ENCODE peak calls at places on chromosomes 5 and 9, in seven cellular contexts. One of them, this sample, is unnamed.

GRCh38 chr5:93902288-93902687 is 160.9 kb upstream of the POU5F2 start:
- DNase-seq in dorsolateral prefrontal cortex: no peak
- DNase-seq in AG04449: no peak
- DNase-seq in WERI-Rb-1: no peak
- DNase-seq in AG04450: no peak
- DNase-seq in CD8-positive, alpha-beta T cell: no peak
- DNase-seq in neural progenitor cell: no peak
- DNase-seq in this sample: no peak

GRCh38 chr5:80508844-80509243 is 20.9 kb downstream of the FAM151B start:
- DNase-seq in WERI-Rb-1: no peak
- DNase-seq in neural progenitor cell: no peak
- DNase-seq in dorsolateral prefrontal cortex: no peak
- DNase-seq in AG04449: no peak
- DNase-seq in CD8-positive, alpha-beta T cell: no peak
- DNase-seq in AG04450: no peak
- DNase-seq in this sample: no peak

GRCh38 chr9:107542401-107542800 is 52.8 kb upstream of the KLF4 start:
- DNase-seq in CD8-positive, alpha-beta T cell: no peak
- DNase-seq in dorsolateral prefrontal cortex: no peak
- DNase-seq in AG04450: no peak
- DNase-seq in WERI-Rb-1: no peak
- DNase-seq in neural progenitor cell: no peak
- DNase-seq in AG04449: no peak
- DNase-seq in this sample: no peak

GRCh38 chr9:127837346-127837745 is 17.1 kb downstream of the ENG start:
- DNase-seq in dorsolateral prefrontal cortex: no peak
- DNase-seq in AG04449: no peak
- DNase-seq in CD8-positive, alpha-beta T cell: no peak
- DNase-seq in AG04450: no peak
- DNase-seq in WERI-Rb-1: no peak
- DNase-seq in neural progenitor cell: no peak
- DNase-seq in this sample: no peak

GRCh38 chr5:995318-995717 is 13.3 kb upstream of the NKD2 start:
- DNase-seq in AG04450: no peak
- DNase-seq in CD8-positive, alpha-beta T cell: no peak
- DNase-seq in dorsolateral prefrontal cortex: peak
- DNase-seq in AG04449: no peak
- DNase-seq in neural progenitor cell: no peak
- DNase-seq in WERI-Rb-1: peak
- DNase-seq in this sample: peak

GRCh38 chr9:34079181-34079580 is 30.5 kb upstream of the UBAP2 start:
- DNase-seq in AG04449: no peak
- DNase-seq in neural progenitor cell: no peak
- DNase-seq in dorsolateral prefrontal cortex: no peak
- DNase-seq in CD8-positive, alpha-beta T cell: no peak
- DNase-seq in WERI-Rb-1: no peak
- DNase-seq in AG04450: no peak
- DNase-seq in this sample: no peak

GRCh38 chr5:35853652-35854051 is 3.0 kb upstream of the IL7R start:
- DNase-seq in AG04450: no peak
- DNase-seq in dorsolateral prefrontal cortex: no peak
- DNase-seq in AG04449: no peak
- DNase-seq in WERI-Rb-1: no peak
- DNase-seq in neural progenitor cell: no peak
- DNase-seq in CD8-positive, alpha-beta T cell: peak
- DNase-seq in this sample: no peak

GRCh38 chr5:98106116-98107088 is 667.1 kb upstream of the RGMB start:
- DNase-seq in dorsolateral prefrontal cortex: no peak
- DNase-seq in AG04449: peak
- DNase-seq in WERI-Rb-1: no peak
- DNase-seq in AG04450: no peak
- DNase-seq in CD8-positive, alpha-beta T cell: no peak
- DNase-seq in neural progenitor cell: no peak
- DNase-seq in this sample: no peak

GRCh38 chr5:147037517-147038205 is 159.1 kb upstream of the PPP2R2B start:
- DNase-seq in WERI-Rb-1: no peak
- DNase-seq in AG04449: no peak
- DNase-seq in AG04450: no peak
- DNase-seq in CD8-positive, alpha-beta T cell: no peak
- DNase-seq in dorsolateral prefrontal cortex: no peak
- DNase-seq in neural progenitor cell: no peak
- DNase-seq in this sample: no peak

GRCh38 chr9:112207451-112207850 is 32.4 kb upstream of the SUSD1 start:
- DNase-seq in neural progenitor cell: no peak
- DNase-seq in AG04449: no peak
- DNase-seq in AG04450: no peak
- DNase-seq in WERI-Rb-1: no peak
- DNase-seq in CD8-positive, alpha-beta T cell: no peak
- DNase-seq in dorsolateral prefrontal cortex: no peak
- DNase-seq in this sample: no peak

GRCh38 chr9:470041-470781 is 255.5 kb downstream of the DOCK8 start:
- DNase-seq in CD8-positive, alpha-beta T cell: peak
- DNase-seq in neural progenitor cell: peak
- DNase-seq in AG04450: peak
- DNase-seq in AG04449: peak
- DNase-seq in dorsolateral prefrontal cortex: peak
- DNase-seq in WERI-Rb-1: peak
- DNase-seq in this sample: peak

GRCh38 chr9:104750185-104750762 is 2.8 kb downstream of the NIPSNAP3A start:
- DNase-seq in CD8-positive, alpha-beta T cell: no peak
- DNase-seq in WERI-Rb-1: no peak
- DNase-seq in AG04450: no peak
- DNase-seq in dorsolateral prefrontal cortex: no peak
- DNase-seq in neural progenitor cell: no peak
- DNase-seq in AG04449: no peak
- DNase-seq in this sample: no peak

GRCh38 chr9:113624721-113625120 is 161.2 kb downstream of the RGS3 start:
- DNase-seq in AG04449: no peak
- DNase-seq in AG04450: no peak
- DNase-seq in dorsolateral prefrontal cortex: peak
- DNase-seq in CD8-positive, alpha-beta T cell: no peak
- DNase-seq in WERI-Rb-1: no peak
- DNase-seq in neural progenitor cell: no peak
- DNase-seq in this sample: peak

GRCh38 chr9:89676281-89676680 is 71.5 kb downstream of the GADD45G start:
- DNase-seq in WERI-Rb-1: peak
- DNase-seq in dorsolateral prefrontal cortex: no peak
- DNase-seq in AG04449: no peak
- DNase-seq in CD8-positive, alpha-beta T cell: no peak
- DNase-seq in AG04450: no peak
- DNase-seq in neural progenitor cell: no peak
- DNase-seq in this sample: no peak

GRCh38 chr9:130741831-130742449 is 48.4 kb downstream of the EXOSC2 start:
- DNase-seq in dorsolateral prefrontal cortex: no peak
- DNase-seq in AG04450: no peak
- DNase-seq in AG04449: no peak
- DNase-seq in WERI-Rb-1: no peak
- DNase-seq in CD8-positive, alpha-beta T cell: no peak
- DNase-seq in neural progenitor cell: no peak
- DNase-seq in this sample: no peak

GRCh38 chr5:35294976-35295375 is 64.7 kb upstream of the PRLR start:
- DNase-seq in neural progenitor cell: peak
- DNase-seq in WERI-Rb-1: no peak
- DNase-seq in AG04450: no peak
- DNase-seq in dorsolateral prefrontal cortex: no peak
- DNase-seq in CD8-positive, alpha-beta T cell: no peak
- DNase-seq in AG04449: no peak
- DNase-seq in this sample: no peak

GRCh38 chr9:32589083-32589713 is 16.2 kb upstream of the NDUFB6 start:
- DNase-seq in AG04449: no peak
- DNase-seq in CD8-positive, alpha-beta T cell: no peak
- DNase-seq in dorsolateral prefrontal cortex: no peak
- DNase-seq in neural progenitor cell: peak
- DNase-seq in WERI-Rb-1: no peak
- DNase-seq in AG04450: peak
- DNase-seq in this sample: no peak
- TF ChIP-seq CTCF in AG04449: peak
- TF ChIP-seq CTCF in CD8-positive, alpha-beta T cell: no peak
- TF ChIP-seq CTCF in dorsolateral prefrontal cortex: peak
- TF ChIP-seq CTCF in neural progenitor cell: peak
- TF ChIP-seq CTCF in WERI-Rb-1: peak
- TF ChIP-seq CTCF in AG04450: peak
- TF ChIP-seq CTCF in this sample: no peak

GRCh38 chr9:121233906-121234901 is 32.5 kb upstream of the RAB14 start:
- DNase-seq in AG04450: no peak
- DNase-seq in dorsolateral prefrontal cortex: no peak
- DNase-seq in neural progenitor cell: no peak
- DNase-seq in CD8-positive, alpha-beta T cell: no peak
- DNase-seq in AG04449: no peak
- DNase-seq in WERI-Rb-1: no peak
- DNase-seq in this sample: no peak
- H3K4me3 ChIP-seq in AG04450: no peak
- H3K4me3 ChIP-seq in dorsolateral prefrontal cortex: no peak
- H3K4me3 ChIP-seq in neural progenitor cell: no peak
- H3K4me3 ChIP-seq in CD8-positive, alpha-beta T cell: no peak
- H3K4me3 ChIP-seq in AG04449: no peak
- H3K4me3 ChIP-seq in WERI-Rb-1: no peak
- H3K4me3 ChIP-seq in this sample: no peak

DNA sequence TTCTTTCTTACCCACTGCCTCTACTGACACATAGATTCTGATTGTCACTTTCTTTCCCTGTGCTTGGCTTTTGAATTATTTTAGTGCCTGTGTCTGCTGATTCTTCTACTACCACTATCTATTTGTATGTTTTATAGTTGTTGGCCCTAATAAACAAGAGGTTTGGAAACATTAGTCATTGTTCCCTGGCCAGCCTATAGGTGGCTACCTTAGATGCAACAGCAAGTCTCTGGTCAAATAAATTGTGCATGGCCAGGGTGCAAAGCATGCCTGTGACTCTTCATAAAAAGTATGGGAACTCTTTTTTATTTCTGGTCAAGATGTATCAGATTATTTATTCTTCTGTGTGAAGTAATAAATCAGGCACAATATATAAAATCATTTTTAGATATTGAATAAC is 124.4 kb downstream of the PLK2 start:
- DNase-seq in AG04450: no peak
- DNase-seq in WERI-Rb-1: peak
- DNase-seq in neural progenitor cell: no peak
- DNase-seq in dorsolateral prefrontal cortex: no peak
- DNase-seq in CD8-positive, alpha-beta T cell: no peak
- DNase-seq in AG04449: no peak
- DNase-seq in this sample: no peak
- TF ChIP-seq CTCF in AG04450: peak
- TF ChIP-seq CTCF in WERI-Rb-1: no peak
- TF ChIP-seq CTCF in neural progenitor cell: no peak
- TF ChIP-seq CTCF in dorsolateral prefrontal cortex: no peak
- TF ChIP-seq CTCF in CD8-positive, alpha-beta T cell: no peak
- TF ChIP-seq CTCF in AG04449: no peak
- TF ChIP-seq CTCF in this sample: no peak

DNA sequence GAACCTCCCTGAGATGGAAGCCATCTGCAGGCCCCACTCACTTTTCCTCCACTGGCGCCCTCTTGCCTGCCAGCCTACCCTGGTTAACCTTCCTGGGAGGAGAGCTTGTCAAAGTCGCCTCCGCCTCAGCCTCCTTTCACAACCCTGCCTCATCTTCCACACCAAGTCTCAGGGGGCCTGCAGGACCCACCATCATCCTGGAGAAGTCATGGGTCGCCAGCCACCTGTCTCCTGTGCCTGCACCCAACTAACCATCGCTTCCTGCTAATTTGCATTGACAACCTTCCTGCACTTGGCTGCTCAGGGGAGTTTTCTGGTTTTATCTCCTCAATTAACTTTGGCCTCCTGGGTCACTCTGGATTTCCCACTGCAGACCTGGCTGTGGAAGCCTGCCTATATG is 52.8 kb upstream of the GRHPR start:
- DNase-seq in WERI-Rb-1: no peak
- DNase-seq in CD8-positive, alpha-beta T cell: no peak
- DNase-seq in neural progenitor cell: no peak
- DNase-seq in AG04450: no peak
- DNase-seq in AG04449: no peak
- DNase-seq in dorsolateral prefrontal cortex: no peak
- DNase-seq in this sample: no peak
- H3K4me3 ChIP-seq in WERI-Rb-1: no peak
- H3K4me3 ChIP-seq in CD8-positive, alpha-beta T cell: no peak
- H3K4me3 ChIP-seq in neural progenitor cell: no peak
- H3K4me3 ChIP-seq in AG04450: no peak
- H3K4me3 ChIP-seq in AG04449: no peak
- H3K4me3 ChIP-seq in dorsolateral prefrontal cortex: no peak
- H3K4me3 ChIP-seq in this sample: no peak

DNA sequence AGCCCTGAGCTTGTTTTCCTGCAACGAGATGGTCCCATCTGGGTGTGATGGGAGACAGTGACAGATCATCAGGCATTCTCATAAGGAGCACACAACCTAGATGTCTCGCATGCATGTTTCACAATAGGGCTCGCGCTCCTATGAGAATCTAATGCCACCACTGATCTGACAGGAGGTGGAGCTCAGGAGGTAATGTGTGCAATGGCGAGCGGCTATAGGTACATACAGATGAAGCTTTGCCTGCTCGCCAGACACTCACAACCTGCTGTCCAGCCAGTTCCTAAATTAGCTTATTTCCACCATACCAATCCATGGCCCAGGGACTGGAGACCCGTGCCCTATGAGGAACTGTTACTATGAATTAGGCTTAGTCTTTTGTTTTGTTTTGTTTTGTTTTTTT is 55.3 kb upstream of the SLC30A5 start:
- DNase-seq in dorsolateral prefrontal cortex: no peak
- DNase-seq in neural progenitor cell: no peak
- DNase-seq in CD8-positive, alpha-beta T cell: no peak
- DNase-seq in WERI-Rb-1: no peak
- DNase-seq in AG04450: no peak
- DNase-seq in AG04449: no peak
- DNase-seq in this sample: no peak
- TF ChIP-seq CTCF in dorsolateral prefrontal cortex: no peak
- TF ChIP-seq CTCF in neural progenitor cell: no peak
- TF ChIP-seq CTCF in CD8-positive, alpha-beta T cell: no peak
- TF ChIP-seq CTCF in WERI-Rb-1: no peak
- TF ChIP-seq CTCF in AG04450: no peak
- TF ChIP-seq CTCF in AG04449: no peak
- TF ChIP-seq CTCF in this sample: no peak

GRCh38 chr9:85212209-85212608 is 529.5 kb downstream of the AGTPBP1 start:
- DNase-seq in neural progenitor cell: no peak
- DNase-seq in dorsolateral prefrontal cortex: no peak
- DNase-seq in AG04450: no peak
- DNase-seq in WERI-Rb-1: no peak
- DNase-seq in CD8-positive, alpha-beta T cell: no peak
- DNase-seq in AG04449: no peak
- DNase-seq in this sample: no peak
- H3K4me3 ChIP-seq in neural progenitor cell: no peak
- H3K4me3 ChIP-seq in dorsolateral prefrontal cortex: no peak
- H3K4me3 ChIP-seq in AG04450: no peak
- H3K4me3 ChIP-seq in WERI-Rb-1: no peak
- H3K4me3 ChIP-seq in CD8-positive, alpha-beta T cell: no peak
- H3K4me3 ChIP-seq in AG04449: no peak
- H3K4me3 ChIP-seq in this sample: no peak